ENCODE peak calls at places on chromosomes 5 and 9, in five cellular contexts. X, U, T, A and N are unnamed samples.

GRCh38 chr9:108444400-108445358 is 411.1 kb downstream of the ACTL7B start:
- DNase-seq in A (no peak), T (no peak), X (no peak), U (no peak), N (no peak)

GRCh38 chr5:157109744-157110143 is 900 bp upstream of the HAVCR2 start:
- DNase-seq in U (no peak), A (no peak), T (no peak), X (no peak), N (peak)

GRCh38 chr5:77843570-77844407 is 67.7 kb upstream of the TBCA start:
- DNase-seq in A (no peak), X (no peak), T (no peak), U (no peak), N (no peak)

GRCh38 chr5:86664173-86664572 is 46.4 kb downstream of the COX7C start:
- DNase-seq in U (no peak), X (no peak), A (no peak), T (no peak), N (no peak)

GRCh38 chr5:134139891-134140469 is 25.5 kb downstream of the TCF7 start:
- DNase-seq in X (no peak), U (no peak), A (no peak), T (no peak), N (no peak)

GRCh38 chr5:3590253-3590966 is 5.2 kb upstream of the IRX1 start:
- DNase-seq in T (no peak), X (no peak), U (no peak), A (peak), N (no peak)

GRCh38 chr5:62342476-62342837 is 36.5 kb downstream of the KIF2A start:
- DNase-seq in A (no peak), T (no peak), X (no peak), U (no peak), N (no peak)

GRCh38 chr9:123568691-123569342 is 212.8 kb downstream of the CRB2 start:
- DNase-seq in X (no peak), U (no peak), A (no peak), T (peak), N (no peak)

GRCh38 chr5:169300468-169301385 is at the start of gene SLIT3:
- DNase-seq in X (peak), T (peak), A (peak), U (no peak), N (no peak)
- TF ChIP-seq POLR2AphosphoS5 in X (no peak), T (peak), A (no peak), U (no peak), N (no peak)

GRCh38 chr9:114285166-114285867 is 37.6 kb upstream of the ORM1 start:
- DNase-seq in A (no peak), T (peak), X (peak), U (no peak), N (no peak)
- TF ChIP-seq TAF1 in A (no peak), T (no peak), X (no peak), U (no peak), N (no peak)

DNA sequence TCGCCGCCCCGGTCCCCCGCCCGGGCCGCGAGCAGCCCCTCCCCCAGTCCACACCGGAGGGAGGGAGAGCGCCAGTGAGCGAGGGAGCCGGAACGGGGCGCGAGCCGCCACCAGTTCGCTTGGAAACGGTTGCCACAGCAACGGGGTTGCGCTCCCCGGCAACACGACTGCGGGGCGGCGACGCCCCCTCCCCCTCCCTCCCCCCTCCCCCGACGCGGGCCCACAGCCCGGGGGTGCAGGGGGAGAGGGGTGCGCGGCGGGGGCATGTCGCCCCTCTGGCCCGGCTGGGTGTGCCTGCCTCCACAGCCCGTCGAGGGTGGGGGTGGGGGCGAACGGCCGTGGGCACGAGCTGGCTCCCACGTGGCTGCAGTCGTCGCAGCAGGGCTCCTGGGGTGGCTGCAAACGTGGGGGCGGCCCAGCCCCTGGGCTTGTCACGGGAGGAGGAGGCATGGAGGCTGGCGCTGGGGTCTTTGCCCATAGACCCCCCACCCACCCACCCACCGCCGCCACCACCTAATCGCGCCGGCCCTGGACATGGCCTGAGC is 524 bp downstream of the PRR7 start:
- DNase-seq in X (peak), A (peak), U (peak), T (peak), N (peak)
- TF ChIP-seq POLR2AphosphoS5 in X (no peak), A (peak), U (no peak), T (no peak), N (no peak)

DNA sequence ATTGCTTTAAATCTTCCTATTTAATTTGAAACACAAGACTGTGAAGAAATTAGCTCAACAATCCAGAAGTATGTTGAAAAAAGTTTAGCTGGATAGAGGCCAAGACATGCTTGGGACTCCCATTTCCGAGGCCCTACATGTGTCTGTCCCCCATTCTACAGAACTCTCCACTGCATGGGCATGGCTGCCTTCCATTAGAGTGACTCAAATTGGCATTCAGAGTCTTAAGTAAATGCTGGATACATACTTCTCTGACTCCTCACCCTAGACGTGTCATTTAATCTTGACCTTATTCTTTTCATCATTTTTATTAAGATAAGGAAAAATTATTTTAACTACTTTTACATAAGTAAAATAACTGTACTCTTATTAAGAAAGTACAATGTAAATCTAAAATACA is 530.4 kb upstream of the CDH9 start:
- DNase-seq in A (no peak), X (no peak), U (no peak), T (no peak), N (no peak)
- TF ChIP-seq TAF1 in A (no peak), X (no peak), U (no peak), T (no peak), N (no peak)